ENCODE peak calls at places on chromosomes 1 and 21, in four cellular contexts. T is HepG2, F is K562, S is GM12878. I is an unnamed sample.

GRCh38 chr1:94608852-94609570 is 67.5 kb upstream of the F3 start:
- DNase-seq in F (no peak), S (no peak), T (no peak), I (peak)

GRCh38 chr1:180571832-180572636 is 13.3 kb downstream of the OVAAL start:
- DNase-seq in S (no peak), F (peak), T (no peak), I (peak)

GRCh38 chr1:84711091-84711490 is 20.8 kb upstream of the SSX2IP start:
- DNase-seq in T (no peak), S (no peak), F (no peak), I (no peak)

GRCh38 chr1:157369808-157370521 is 182.3 kb downstream of the FCRL5 start:
- DNase-seq in F (peak), T (peak), S (peak), I (peak)

GRCh38 chr1:213287987-213288386 is 236.9 kb downstream of the RPS6KC1 start:
- DNase-seq in F (no peak), T (peak), S (no peak), I (no peak)

GRCh38 chr1:16068356-16069270 is 4.8 kb downstream of the FAM131C start:
- DNase-seq in T (no peak), S (no peak), F (no peak), I (peak)

GRCh38 chr1:161885013-161885412 is 118.9 kb downstream of the ATF6 start:
- DNase-seq in S (no peak), F (no peak), T (no peak), I (peak)

GRCh38 chr1:201332616-201333335 is 44.7 kb downstream of the TNNT2 start:
- DNase-seq in F (no peak), T (no peak), S (no peak), I (no peak)

GRCh38 chr21:36237441-36237840 is 80.8 kb downstream of the DOP1B start:
- DNase-seq in S (no peak), T (no peak), F (no peak), I (no peak)

GRCh38 chr1:33007190-33008050 is 29.3 kb downstream of the AK2 start:
- DNase-seq in F (peak), S (no peak), T (peak), I (peak)

GRCh38 chr1:110677016-110677415 is 2.3 kb upstream of the KCNA3 start:
- DNase-seq in S (no peak), F (no peak), T (no peak), I (no peak)

GRCh38 chr21:35072960-35073359 is 23.9 kb upstream of the RUNX1 start:
- DNase-seq in T (no peak), F (no peak), S (no peak), I (peak)

GRCh38 chr1:197521118-197521739 is 253.2 kb downstream of the CRB1 start:
- DNase-seq in T (peak), S (no peak), F (peak), I (peak)

GRCh38 chr1:95238304-95238703 is 4.3 kb downstream of the RWDD3 start:
- DNase-seq in F (no peak), T (no peak), S (no peak), I (no peak)

GRCh38 chr1:193762276-193762675 is 575.9 kb upstream of the B3GALT2 start:
- DNase-seq in F (no peak), T (no peak), S (no peak), I (no peak)

GRCh38 chr1:229447809-229448252 is 13.9 kb upstream of the ACTA1 start:
- DNase-seq in S (no peak), F (peak), T (no peak), I (no peak)

GRCh38 chr1:212700892-212701819 is 1.5 kb upstream of the BATF3 start:
- DNase-seq in F (peak), S (no peak), T (no peak), I (peak)

GRCh38 chr1:215106067-215106466 is 23.5 kb downstream of the KCNK2 start:
- DNase-seq in F (no peak), S (no peak), T (no peak), I (no peak)

GRCh38 chr1:93779540-93780121 is 98.0 kb upstream of the BCAR3 start:
- DNase-seq in S (no peak), F (no peak), T (no peak), I (peak)

GRCh38 chr1:80375662-80376061 is 1369.1 kb upstream of the ADGRL4 start:
- DNase-seq in T (no peak), S (no peak), F (no peak), I (peak)

GRCh38 chr1:2971609-2972008 is 49.7 kb upstream of the ACTRT2 start:
- DNase-seq in T (no peak), F (no peak), S (no peak), I (no peak)

GRCh38 chr1:103327054-103327719 is 198.3 kb upstream of the RNPC3 start:
- DNase-seq in T (no peak), F (no peak), S (no peak), I (no peak)

GRCh38 chr1:51583532-51583931 is 33.4 kb upstream of the OSBPL9 start:
- DNase-seq in S (no peak), T (peak), F (peak), I (peak)

GRCh38 chr1:18913065-18913502 is 10.7 kb upstream of the ALDH4A1 start:
- DNase-seq in S (no peak), F (peak), T (peak), I (peak)

DNA sequence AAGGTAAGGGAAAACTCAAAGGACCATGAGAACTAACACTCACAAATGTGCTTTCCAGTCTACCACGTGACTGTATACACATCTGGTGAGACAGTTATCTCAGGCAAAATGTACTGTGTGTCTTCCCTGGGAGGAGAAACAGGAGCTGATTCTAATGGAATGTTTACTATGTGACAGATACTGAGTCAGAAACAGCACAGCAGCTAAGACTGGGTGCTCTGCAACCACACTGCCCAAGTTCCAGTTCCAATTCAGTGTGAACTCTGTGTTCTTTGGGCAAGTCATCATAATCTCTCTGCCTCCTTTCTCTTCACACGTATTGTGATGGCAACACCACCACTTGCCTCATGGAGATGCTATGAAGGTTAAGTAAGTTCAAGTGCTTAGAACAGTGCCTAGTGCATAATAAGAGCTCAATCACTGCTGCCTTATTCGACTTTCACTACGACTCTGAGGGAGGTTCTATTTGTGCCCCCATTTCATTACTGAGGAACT is 79.0 kb downstream of the SLC45A1 start:
- DNase-seq in T (peak), F (peak), S (peak), I (peak)
- TF ChIP-seq BHLHE40 in T (no peak), F (peak), S (no peak), I (peak)

GRCh38 chr1:174931214-174931613 is 68.5 kb upstream of the CACYBP start:
- DNase-seq in S (no peak), T (no peak), F (no peak), I (no peak)
- TF ChIP-seq MXI1 in S (no peak), T (no peak), F (no peak), I (no peak)

DNA sequence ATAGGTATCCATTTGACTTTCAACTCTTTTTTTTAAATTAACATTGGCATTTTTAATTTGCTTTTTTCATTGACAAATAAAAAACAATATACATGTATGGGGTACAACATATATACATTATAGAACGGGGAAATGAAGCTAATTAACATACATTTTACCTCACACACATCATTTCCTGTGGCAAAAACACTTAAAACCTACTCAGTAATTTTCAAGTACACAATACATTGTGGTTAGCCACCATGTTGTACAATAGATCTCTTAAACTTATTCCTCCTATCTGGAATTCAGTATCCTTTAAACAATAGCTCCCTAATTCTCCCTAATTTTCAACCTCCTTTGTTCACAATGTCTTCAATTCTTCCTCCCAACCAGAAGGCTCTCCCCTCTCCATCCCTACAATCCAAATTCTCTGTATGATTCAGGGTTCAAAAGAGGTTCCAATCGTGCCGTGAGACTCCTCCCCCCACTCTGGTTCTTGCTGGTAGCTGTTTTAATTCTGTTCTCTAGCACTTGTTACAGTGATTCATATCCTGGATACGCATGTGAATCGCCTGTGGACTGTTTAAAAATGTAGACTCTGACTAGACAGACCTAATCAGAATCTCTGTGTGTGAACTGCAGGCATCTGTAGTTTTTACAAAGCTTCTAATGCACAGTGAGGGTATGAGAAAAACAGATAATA is 87.6 kb upstream of the DUSP10 start:
- DNase-seq in F (no peak), T (no peak), S (no peak), I (peak)
- TF ChIP-seq BHLHE40 in F (no peak), T (no peak), S (no peak), I (peak)

DNA sequence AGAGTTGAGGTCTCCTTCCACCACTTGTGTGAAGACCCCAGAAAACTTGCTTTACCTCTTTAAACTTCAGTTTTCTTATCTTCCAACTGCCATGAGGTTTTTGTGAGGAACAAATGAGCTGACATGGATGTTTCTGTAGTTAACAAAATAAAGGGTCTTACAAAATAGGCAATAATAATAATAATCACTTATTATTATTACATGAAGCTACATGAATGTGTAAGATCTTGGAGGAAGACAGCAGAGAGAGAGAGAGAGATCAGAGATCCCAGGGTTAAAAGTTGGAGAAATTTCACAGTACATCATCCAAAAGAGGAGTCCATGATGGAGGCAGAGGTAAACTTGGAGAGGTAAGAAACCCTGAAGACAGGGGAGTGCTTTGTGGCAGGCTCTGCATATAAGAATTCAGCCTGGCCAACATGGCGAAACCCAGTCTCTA is 10.7 kb downstream of the RCC1 start:
- DNase-seq in F (peak), T (no peak), S (no peak), I (no peak)
- TF ChIP-seq MXI1 in F (no peak), T (no peak), S (no peak), I (no peak)

DNA sequence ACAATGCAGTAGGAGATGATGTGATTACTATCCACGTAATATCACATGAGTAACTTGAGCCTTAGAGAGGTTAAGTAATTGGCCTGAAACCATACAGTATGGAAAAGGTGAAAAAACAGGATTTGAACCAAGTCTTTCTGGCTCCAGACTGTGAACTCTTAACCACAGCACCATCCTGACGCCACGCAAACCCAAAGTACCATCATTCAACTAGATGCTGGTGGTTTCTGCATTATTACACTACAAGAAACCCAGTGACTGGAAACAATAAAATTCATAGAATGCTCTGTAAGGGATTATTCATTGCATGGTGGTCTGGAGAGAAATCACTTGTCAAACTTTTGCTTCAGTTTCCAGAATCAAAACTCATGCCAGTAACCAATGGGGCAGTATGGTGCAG is 90.7 kb downstream of the MAB21L3 start:
- DNase-seq in T (no peak), S (no peak), F (no peak), I (no peak)
- TF ChIP-seq BHLHE40 in T (no peak), S (no peak), F (no peak), I (no peak)

GRCh38 chr1:24126023-24126671 is 14.2 kb upstream of the MYOM3 start:
- DNase-seq in F (peak), S (no peak), T (no peak), I (peak)
- TF ChIP-seq MXI1 in F (no peak), S (no peak), T (no peak), I (no peak)

GRCh38 chr1:68653882-68654281 is 157.0 kb upstream of the DEPDC1 start:
- DNase-seq in S (no peak), T (no peak), F (no peak), I (no peak)

GRCh38 chr1:68651115-68651514 is 154.2 kb upstream of the DEPDC1 start:
- DNase-seq in S (no peak), T (no peak), F (no peak), I (no peak)
- TF ChIP-seq BHLHE40 in S (no peak), T (no peak), F (no peak), I (no peak)

GRCh38 chr1:119700326-119700725 is 11.4 kb upstream of the PHGDH start:
- DNase-seq in F (no peak), S (no peak), T (no peak), I (no peak)
- TF ChIP-seq MXI1 in F (no peak), S (no peak), T (no peak), I (no peak)